ENCODE peak calls at places on chromosomes 12 and 14, in seven cellular contexts. One of them, this sample, is unnamed.

GRCh38 chr14:68089146-68089715 is 269.7 kb downstream of the RAD51B start:
- DNase-seq in left colon: no peak
- DNase-seq in NCI-H2081: peak
- DNase-seq in HFFc6: peak
- DNase-seq in PC-3: no peak
- DNase-seq in prostate gland: no peak
- DNase-seq in WTC11: no peak
- DNase-seq in this sample: no peak

GRCh38 chr14:50786821-50787464 is 44.0 kb downstream of the NIN start:
- DNase-seq in prostate gland: no peak
- DNase-seq in NCI-H2081: no peak
- DNase-seq in PC-3: no peak
- DNase-seq in HFFc6: no peak
- DNase-seq in WTC11: no peak
- DNase-seq in left colon: no peak
- DNase-seq in this sample: no peak

GRCh38 chr12:79438480-79439178 is 252.1 kb downstream of the PAWR start:
- DNase-seq in HFFc6: no peak
- DNase-seq in prostate gland: no peak
- DNase-seq in NCI-H2081: no peak
- DNase-seq in left colon: no peak
- DNase-seq in WTC11: no peak
- DNase-seq in PC-3: peak
- DNase-seq in this sample: no peak

GRCh38 chr14:65704412-65704811 is 291.9 kb downstream of the FUT8 start:
- DNase-seq in prostate gland: no peak
- DNase-seq in PC-3: no peak
- DNase-seq in HFFc6: no peak
- DNase-seq in WTC11: no peak
- DNase-seq in NCI-H2081: no peak
- DNase-seq in left colon: no peak
- DNase-seq in this sample: no peak

GRCh38 chr12:85029456-85029855 is 6.6 kb downstream of the TSPAN19 start:
- DNase-seq in prostate gland: no peak
- DNase-seq in WTC11: no peak
- DNase-seq in left colon: no peak
- DNase-seq in HFFc6: peak
- DNase-seq in NCI-H2081: peak
- DNase-seq in PC-3: peak
- DNase-seq in this sample: no peak

GRCh38 chr14:73774671-73775070 is 60.5 kb upstream of the PNMA1 start:
- DNase-seq in NCI-H2081: no peak
- DNase-seq in PC-3: no peak
- DNase-seq in HFFc6: no peak
- DNase-seq in left colon: no peak
- DNase-seq in WTC11: no peak
- DNase-seq in prostate gland: no peak
- DNase-seq in this sample: no peak

GRCh38 chr12:48977290-48978281 is 536 bp upstream of the WNT1 start:
- DNase-seq in WTC11: peak
- DNase-seq in HFFc6: peak
- DNase-seq in NCI-H2081: no peak
- DNase-seq in PC-3: peak
- DNase-seq in prostate gland: no peak
- DNase-seq in left colon: peak
- DNase-seq in this sample: no peak

GRCh38 chr12:59322473-59322872 is 273.4 kb upstream of the SLC16A7 start:
- DNase-seq in HFFc6: no peak
- DNase-seq in WTC11: no peak
- DNase-seq in NCI-H2081: peak
- DNase-seq in prostate gland: no peak
- DNase-seq in PC-3: no peak
- DNase-seq in left colon: no peak
- DNase-seq in this sample: no peak

GRCh38 chr12:98870521-98870920 is 225.4 kb downstream of the APAF1 start:
- DNase-seq in NCI-H2081: peak
- DNase-seq in PC-3: no peak
- DNase-seq in left colon: no peak
- DNase-seq in WTC11: no peak
- DNase-seq in HFFc6: no peak
- DNase-seq in prostate gland: no peak
- DNase-seq in this sample: no peak

GRCh38 chr12:47591795-47592194 is 114.0 kb downstream of the RPAP3 start:
- DNase-seq in PC-3: no peak
- DNase-seq in prostate gland: no peak
- DNase-seq in left colon: no peak
- DNase-seq in HFFc6: no peak
- DNase-seq in WTC11: no peak
- DNase-seq in NCI-H2081: no peak
- DNase-seq in this sample: no peak

GRCh38 chr14:69945905-69946304 is 66.7 kb downstream of the SMOC1 start:
- DNase-seq in left colon: no peak
- DNase-seq in prostate gland: no peak
- DNase-seq in WTC11: no peak
- DNase-seq in PC-3: no peak
- DNase-seq in HFFc6: no peak
- DNase-seq in NCI-H2081: peak
- DNase-seq in this sample: no peak

GRCh38 chr14:74704656-74705055 is 8.2 kb downstream of the AREL1 start:
- DNase-seq in HFFc6: peak
- DNase-seq in PC-3: no peak
- DNase-seq in left colon: no peak
- DNase-seq in NCI-H2081: no peak
- DNase-seq in prostate gland: no peak
- DNase-seq in WTC11: no peak
- DNase-seq in this sample: no peak

GRCh38 chr12:111093428-111094142 is 173.2 kb upstream of the MYL2 start:
- DNase-seq in left colon: no peak
- DNase-seq in NCI-H2081: no peak
- DNase-seq in prostate gland: peak
- DNase-seq in PC-3: no peak
- DNase-seq in HFFc6: no peak
- DNase-seq in WTC11: no peak
- DNase-seq in this sample: peak

GRCh38 chr14:104140213-104140462 is 1.8 kb downstream of the KIF26A start:
- DNase-seq in HFFc6: no peak
- DNase-seq in WTC11: no peak
- DNase-seq in PC-3: no peak
- DNase-seq in left colon: no peak
- DNase-seq in NCI-H2081: no peak
- DNase-seq in prostate gland: no peak
- DNase-seq in this sample: no peak

GRCh38 chr14:74882103-74882920 is 596 bp downstream of the DLST start:
- DNase-seq in NCI-H2081: peak
- DNase-seq in prostate gland: peak
- DNase-seq in WTC11: no peak
- DNase-seq in left colon: peak
- DNase-seq in HFFc6: peak
- DNase-seq in PC-3: peak
- DNase-seq in this sample: no peak

GRCh38 chr14:72947366-72948160 is 21.3 kb downstream of the DCAF4 start:
- DNase-seq in PC-3: no peak
- DNase-seq in WTC11: no peak
- DNase-seq in prostate gland: no peak
- DNase-seq in HFFc6: no peak
- DNase-seq in NCI-H2081: no peak
- DNase-seq in left colon: no peak
- DNase-seq in this sample: no peak

GRCh38 chr14:51582437-51582836 is 69.3 kb upstream of the FRMD6 start:
- DNase-seq in NCI-H2081: no peak
- DNase-seq in WTC11: no peak
- DNase-seq in PC-3: no peak
- DNase-seq in prostate gland: no peak
- DNase-seq in left colon: no peak
- DNase-seq in HFFc6: no peak
- DNase-seq in this sample: no peak

GRCh38 chr14:31261859-31262739 is 54.5 kb upstream of the HECTD1 start:
- DNase-seq in PC-3: peak
- DNase-seq in WTC11: no peak
- DNase-seq in NCI-H2081: peak
- DNase-seq in HFFc6: peak
- DNase-seq in prostate gland: no peak
- DNase-seq in left colon: no peak
- DNase-seq in this sample: no peak

GRCh38 chr12:47039079-47039478 is 40.3 kb upstream of the PCED1B start:
- DNase-seq in HFFc6: no peak
- DNase-seq in prostate gland: no peak
- DNase-seq in left colon: no peak
- DNase-seq in WTC11: no peak
- DNase-seq in PC-3: no peak
- DNase-seq in NCI-H2081: no peak
- DNase-seq in this sample: no peak

GRCh38 chr12:125610971-125611370 is 545.7 kb downstream of the AACS start:
- DNase-seq in prostate gland: no peak
- DNase-seq in PC-3: no peak
- DNase-seq in left colon: no peak
- DNase-seq in NCI-H2081: no peak
- DNase-seq in WTC11: no peak
- DNase-seq in HFFc6: no peak
- DNase-seq in this sample: no peak

GRCh38 chr14:99363616-99364290 is 91.8 kb upstream of the BCL11B start:
- DNase-seq in PC-3: no peak
- DNase-seq in NCI-H2081: no peak
- DNase-seq in left colon: no peak
- DNase-seq in WTC11: peak
- DNase-seq in HFFc6: no peak
- DNase-seq in prostate gland: no peak
- DNase-seq in this sample: no peak

GRCh38 chr12:92765871-92766270 is 63.1 kb downstream of the PLEKHG7 start:
- DNase-seq in NCI-H2081: no peak
- DNase-seq in left colon: no peak
- DNase-seq in PC-3: no peak
- DNase-seq in prostate gland: no peak
- DNase-seq in WTC11: no peak
- DNase-seq in HFFc6: no peak
- DNase-seq in this sample: no peak

GRCh38 chr12:117013726-117014125 is 85.5 kb downstream of the TESC start:
- DNase-seq in NCI-H2081: no peak
- DNase-seq in WTC11: no peak
- DNase-seq in HFFc6: peak
- DNase-seq in prostate gland: no peak
- DNase-seq in left colon: no peak
- DNase-seq in PC-3: no peak
- DNase-seq in this sample: no peak

GRCh38 chr14:100144996-100145646 is 14.3 kb downstream of the DEGS2 start:
- DNase-seq in PC-3: no peak
- DNase-seq in HFFc6: no peak
- DNase-seq in WTC11: no peak
- DNase-seq in NCI-H2081: no peak
- DNase-seq in prostate gland: no peak
- DNase-seq in left colon: peak
- DNase-seq in this sample: no peak

GRCh38 chr12:76312314-76312713 is 35.9 kb downstream of the BBS10 start:
- DNase-seq in PC-3: no peak
- DNase-seq in left colon: no peak
- DNase-seq in WTC11: no peak
- DNase-seq in HFFc6: no peak
- DNase-seq in prostate gland: no peak
- DNase-seq in NCI-H2081: no peak
- DNase-seq in this sample: no peak

This sample was measured in GM12864.